ENCODE peak calls at places on chromosome X, in nine cellular contexts. One of them, this sample, is unnamed.

GRCh38 chrX:111877681-111878080 is 1.7 kb downstream of the TRPC5OS start:
- DNase-seq in fibroblast of lung: no peak
- DNase-seq in testis: no peak
- DNase-seq in AG04450: no peak
- DNase-seq in mammary epithelial cell: no peak
- DNase-seq in keratinocyte: no peak
- DNase-seq in tibial artery: no peak
- DNase-seq in heart right ventricle: no peak
- DNase-seq in left ventricle myocardium inferior: no peak
- DNase-seq in this sample: no peak

GRCh38 chrX:54043696-54044125 is 562 bp downstream of the PHF8 start:
- DNase-seq in fibroblast of lung: no peak
- DNase-seq in testis: no peak
- DNase-seq in AG04450: no peak
- DNase-seq in mammary epithelial cell: peak
- DNase-seq in keratinocyte: no peak
- DNase-seq in tibial artery: no peak
- DNase-seq in heart right ventricle: no peak
- DNase-seq in left ventricle myocardium inferior: peak
- DNase-seq in this sample: peak

GRCh38 chrX:74232859-74233258 is 71.1 kb upstream of the ZCCHC13 start:
- DNase-seq in fibroblast of lung: peak
- DNase-seq in testis: no peak
- DNase-seq in AG04450: no peak
- DNase-seq in mammary epithelial cell: peak
- DNase-seq in keratinocyte: no peak
- DNase-seq in tibial artery: no peak
- DNase-seq in heart right ventricle: no peak
- DNase-seq in left ventricle myocardium inferior: no peak
- DNase-seq in this sample: no peak

GRCh38 chrX:154409222-154409871 is at the start of gene DNASE1L1:
- DNase-seq in fibroblast of lung: peak
- DNase-seq in testis: peak
- DNase-seq in AG04450: peak
- DNase-seq in mammary epithelial cell: peak
- DNase-seq in keratinocyte: no peak
- DNase-seq in tibial artery: peak
- DNase-seq in heart right ventricle: peak
- DNase-seq in left ventricle myocardium inferior: peak
- DNase-seq in this sample: peak

GRCh38 chrX:20173305-20173704 is 31.7 kb upstream of the EIF1AX start:
- DNase-seq in fibroblast of lung: no peak
- DNase-seq in testis: no peak
- DNase-seq in AG04450: no peak
- DNase-seq in mammary epithelial cell: no peak
- DNase-seq in keratinocyte: no peak
- DNase-seq in tibial artery: no peak
- DNase-seq in heart right ventricle: no peak
- DNase-seq in left ventricle myocardium inferior: no peak
- DNase-seq in this sample: no peak

GRCh38 chrX:107677909-107678308 is 49.6 kb downstream of the PRPS1 start:
- DNase-seq in fibroblast of lung: no peak
- DNase-seq in testis: no peak
- DNase-seq in AG04450: no peak
- DNase-seq in mammary epithelial cell: no peak
- DNase-seq in keratinocyte: no peak
- DNase-seq in tibial artery: peak
- DNase-seq in heart right ventricle: no peak
- DNase-seq in left ventricle myocardium inferior: peak
- DNase-seq in this sample: no peak

GRCh38 chrX:130109429-130110378 is 593 bp downstream of the ELF4 start:
- DNase-seq in fibroblast of lung: peak
- DNase-seq in testis: no peak
- DNase-seq in AG04450: no peak
- DNase-seq in mammary epithelial cell: no peak
- DNase-seq in keratinocyte: no peak
- DNase-seq in tibial artery: peak
- DNase-seq in heart right ventricle: no peak
- DNase-seq in left ventricle myocardium inferior: no peak
- DNase-seq in this sample: peak

GRCh38 chrX:84320023-84320422 is 132.0 kb upstream of the RPS6KA6 start:
- DNase-seq in fibroblast of lung: no peak
- DNase-seq in testis: no peak
- DNase-seq in AG04450: no peak
- DNase-seq in mammary epithelial cell: no peak
- DNase-seq in keratinocyte: no peak
- DNase-seq in tibial artery: no peak
- DNase-seq in heart right ventricle: no peak
- DNase-seq in left ventricle myocardium inferior: no peak
- DNase-seq in this sample: no peak

DNA sequence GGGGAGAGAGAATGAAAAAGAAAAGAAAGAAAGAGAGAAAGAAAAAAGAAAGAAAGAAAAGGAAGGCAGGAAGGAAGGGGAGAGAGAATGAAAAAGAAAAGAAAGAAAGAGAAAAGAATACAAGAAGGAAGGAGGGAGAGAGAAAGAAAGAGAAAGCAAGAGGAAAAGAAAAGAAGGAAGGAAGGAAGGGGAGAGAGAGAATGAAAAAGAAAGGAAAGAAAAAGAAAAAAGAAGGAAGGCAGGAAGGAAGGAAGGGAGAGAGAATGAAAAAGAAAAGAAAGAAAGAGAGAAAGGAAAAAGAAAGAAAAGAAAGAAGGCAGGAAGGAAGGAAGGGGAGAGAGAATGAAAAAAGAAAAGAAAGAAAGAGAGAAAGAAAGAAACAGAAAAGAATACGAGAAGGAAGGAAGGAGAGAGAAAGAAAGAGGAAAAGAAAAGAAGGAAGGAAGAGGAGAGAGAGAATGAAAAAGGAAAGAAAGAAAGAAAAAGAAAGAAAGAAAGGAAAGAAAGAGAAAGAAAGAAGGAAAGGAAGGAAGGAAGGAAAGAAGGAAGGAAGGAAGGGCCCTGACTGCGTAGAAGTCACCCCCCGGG is 15.1 kb upstream of the P2RY8 start:
- DNase-seq in fibroblast of lung: no peak
- DNase-seq in testis: no peak
- DNase-seq in AG04450: no peak
- DNase-seq in mammary epithelial cell: no peak
- DNase-seq in keratinocyte: no peak
- DNase-seq in tibial artery: no peak
- DNase-seq in heart right ventricle: no peak
- DNase-seq in left ventricle myocardium inferior: no peak
- DNase-seq in this sample: no peak
- TF ChIP-seq CTCF in fibroblast of lung: no peak
- TF ChIP-seq CTCF in testis: no peak
- TF ChIP-seq CTCF in AG04450: no peak
- TF ChIP-seq CTCF in mammary epithelial cell: no peak
- TF ChIP-seq CTCF in keratinocyte: no peak
- TF ChIP-seq CTCF in tibial artery: no peak
- TF ChIP-seq CTCF in heart right ventricle: no peak
- TF ChIP-seq CTCF in left ventricle myocardium inferior: no peak
- TF ChIP-seq CTCF in this sample: no peak

DNA sequence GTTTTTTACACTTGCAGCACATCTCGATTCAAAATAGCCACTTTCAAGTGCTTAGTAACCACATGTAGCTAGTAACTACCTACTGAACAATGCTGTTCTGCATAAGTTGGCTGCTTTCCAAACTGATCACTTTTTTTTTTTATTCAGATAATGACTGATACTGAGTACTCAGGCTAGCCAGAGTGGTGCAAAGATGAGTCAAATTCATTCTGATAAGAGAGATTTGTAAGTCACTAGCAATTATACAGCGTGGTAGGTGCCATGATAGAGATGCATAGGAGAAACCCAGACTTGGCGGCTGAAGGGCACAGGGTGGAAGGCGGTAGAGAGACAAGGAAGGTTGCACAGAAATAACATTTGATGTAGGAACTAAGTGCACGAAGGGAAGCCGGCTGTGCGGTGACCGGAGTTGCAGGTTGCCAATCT is 357 bp upstream of the IGBP1 start:
- DNase-seq in fibroblast of lung: no peak
- DNase-seq in testis: no peak
- DNase-seq in AG04450: no peak
- DNase-seq in mammary epithelial cell: peak
- DNase-seq in keratinocyte: no peak
- DNase-seq in tibial artery: no peak
- DNase-seq in heart right ventricle: no peak
- DNase-seq in left ventricle myocardium inferior: no peak
- DNase-seq in this sample: no peak
- H3K27ac ChIP-seq in fibroblast of lung: peak
- H3K27ac ChIP-seq in testis: no peak
- H3K27ac ChIP-seq in AG04450: peak
- H3K27ac ChIP-seq in mammary epithelial cell: peak
- H3K27ac ChIP-seq in keratinocyte: peak
- H3K27ac ChIP-seq in tibial artery: peak
- H3K27ac ChIP-seq in heart right ventricle: peak
- H3K27ac ChIP-seq in left ventricle myocardium inferior: peak
- H3K27ac ChIP-seq in this sample: no peak

GRCh38 chrX:10157545-10157944 is 770 bp downstream of the CLCN4 start:
- DNase-seq in fibroblast of lung: peak
- DNase-seq in testis: no peak
- DNase-seq in AG04450: no peak
- DNase-seq in mammary epithelial cell: no peak
- DNase-seq in keratinocyte: no peak
- DNase-seq in tibial artery: no peak
- DNase-seq in heart right ventricle: no peak
- DNase-seq in left ventricle myocardium inferior: no peak
- DNase-seq in this sample: no peak

GRCh38 chrX:10158279-10158939 is 1.6 kb downstream of the CLCN4 start:
- DNase-seq in fibroblast of lung: no peak
- DNase-seq in testis: peak
- DNase-seq in AG04450: no peak
- DNase-seq in mammary epithelial cell: no peak
- DNase-seq in keratinocyte: no peak
- DNase-seq in tibial artery: no peak
- DNase-seq in heart right ventricle: no peak
- DNase-seq in left ventricle myocardium inferior: peak
- DNase-seq in this sample: peak

GRCh38 chrX:10157032-10157341 is 212 bp downstream of the CLCN4 start:
- DNase-seq in fibroblast of lung: no peak
- DNase-seq in testis: no peak
- DNase-seq in AG04450: no peak
- DNase-seq in mammary epithelial cell: no peak
- DNase-seq in keratinocyte: no peak
- DNase-seq in tibial artery: no peak
- DNase-seq in heart right ventricle: no peak
- DNase-seq in left ventricle myocardium inferior: no peak
- DNase-seq in this sample: no peak

GRCh38 chrX:10155137-10155536 is 1.6 kb upstream of the CLCN4 start:
- DNase-seq in fibroblast of lung: no peak
- DNase-seq in testis: no peak
- DNase-seq in AG04450: no peak
- DNase-seq in mammary epithelial cell: no peak
- DNase-seq in keratinocyte: no peak
- DNase-seq in tibial artery: no peak
- DNase-seq in heart right ventricle: no peak
- DNase-seq in left ventricle myocardium inferior: no peak
- DNase-seq in this sample: no peak

DNA sequence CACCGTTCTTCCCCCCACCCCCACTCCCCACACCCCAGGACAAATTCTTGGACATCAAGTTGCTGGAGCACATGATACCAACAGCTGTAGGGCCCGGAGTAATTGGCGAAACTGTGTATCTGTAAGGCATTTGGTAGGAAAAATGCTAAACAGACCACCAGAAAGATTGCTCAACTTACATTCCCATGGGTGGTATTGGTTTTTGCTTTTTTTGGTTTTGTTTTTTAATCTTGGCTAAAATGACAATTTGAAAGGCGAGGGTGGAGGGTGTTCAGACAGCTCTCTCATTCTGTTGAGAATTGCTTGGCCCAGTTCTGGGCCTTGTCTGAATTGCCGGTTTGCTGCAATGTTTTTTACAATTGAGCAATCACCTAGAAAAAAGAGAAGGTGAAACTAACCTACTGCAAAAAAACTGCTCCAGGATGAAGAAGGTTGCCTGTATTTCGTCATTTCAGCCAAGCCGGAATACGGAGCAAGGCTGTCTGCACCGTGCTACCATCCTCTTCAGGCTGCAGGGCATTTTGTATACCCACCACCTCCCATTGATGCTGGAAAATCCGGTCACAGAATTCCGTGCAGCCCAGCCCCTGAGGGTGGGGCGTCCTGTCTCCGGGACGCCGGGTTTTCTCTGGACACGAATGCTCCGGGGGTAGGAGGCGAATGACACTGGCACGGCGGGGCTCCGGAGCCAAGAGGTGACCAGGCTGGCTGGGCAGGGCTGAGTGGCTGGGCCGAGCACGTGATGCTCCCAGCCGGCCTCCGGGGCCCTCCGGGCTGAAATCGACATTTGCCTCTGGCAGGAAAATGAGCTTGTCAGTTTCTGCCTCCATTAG is at the start of gene CLCN4:
- DNase-seq in fibroblast of lung: peak
- DNase-seq in testis: peak
- DNase-seq in AG04450: no peak
- DNase-seq in mammary epithelial cell: no peak
- DNase-seq in keratinocyte: no peak
- DNase-seq in tibial artery: peak
- DNase-seq in heart right ventricle: peak
- DNase-seq in left ventricle myocardium inferior: peak
- DNase-seq in this sample: peak
- H3K4me3 ChIP-seq in fibroblast of lung: peak
- H3K4me3 ChIP-seq in testis: peak
- H3K4me3 ChIP-seq in AG04450: peak
- H3K4me3 ChIP-seq in mammary epithelial cell: peak
- H3K4me3 ChIP-seq in keratinocyte: peak
- H3K4me3 ChIP-seq in tibial artery: peak
- H3K4me3 ChIP-seq in heart right ventricle: peak
- H3K4me3 ChIP-seq in left ventricle myocardium inferior: peak
- H3K4me3 ChIP-seq in this sample: peak

GRCh38 chrX:68498508-68499379 is at the start of gene YIPF6:
- DNase-seq in fibroblast of lung: peak
- DNase-seq in testis: peak
- DNase-seq in AG04450: no peak
- DNase-seq in mammary epithelial cell: peak
- DNase-seq in keratinocyte: no peak
- DNase-seq in tibial artery: peak
- DNase-seq in heart right ventricle: peak
- DNase-seq in left ventricle myocardium inferior: peak
- DNase-seq in this sample: peak

GRCh38 chrX:68503830-68504229 is 5.0 kb downstream of the YIPF6 start:
- DNase-seq in fibroblast of lung: no peak
- DNase-seq in testis: no peak
- DNase-seq in AG04450: no peak
- DNase-seq in mammary epithelial cell: peak
- DNase-seq in keratinocyte: no peak
- DNase-seq in tibial artery: no peak
- DNase-seq in heart right ventricle: no peak
- DNase-seq in left ventricle myocardium inferior: no peak
- DNase-seq in this sample: no peak

GRCh38 chrX:68492583-68492982 is 6.3 kb upstream of the YIPF6 start:
- DNase-seq in fibroblast of lung: no peak
- DNase-seq in testis: no peak
- DNase-seq in AG04450: no peak
- DNase-seq in mammary epithelial cell: no peak
- DNase-seq in keratinocyte: no peak
- DNase-seq in tibial artery: no peak
- DNase-seq in heart right ventricle: no peak
- DNase-seq in left ventricle myocardium inferior: no peak
- DNase-seq in this sample: no peak

GRCh38 chrX:68500105-68500504 is 1.3 kb downstream of the YIPF6 start:
- DNase-seq in fibroblast of lung: no peak
- DNase-seq in testis: no peak
- DNase-seq in AG04450: no peak
- DNase-seq in mammary epithelial cell: no peak
- DNase-seq in keratinocyte: no peak
- DNase-seq in tibial artery: no peak
- DNase-seq in heart right ventricle: no peak
- DNase-seq in left ventricle myocardium inferior: no peak
- DNase-seq in this sample: no peak

GRCh38 chrX:68498044-68498507 is 775 bp upstream of the YIPF6 start:
- DNase-seq in fibroblast of lung: no peak
- DNase-seq in testis: no peak
- DNase-seq in AG04450: no peak
- DNase-seq in mammary epithelial cell: no peak
- DNase-seq in keratinocyte: no peak
- DNase-seq in tibial artery: no peak
- DNase-seq in heart right ventricle: no peak
- DNase-seq in left ventricle myocardium inferior: no peak
- DNase-seq in this sample: no peak
- TF ChIP-seq CTCF in fibroblast of lung: no peak
- TF ChIP-seq CTCF in testis: no peak
- TF ChIP-seq CTCF in AG04450: peak
- TF ChIP-seq CTCF in mammary epithelial cell: no peak
- TF ChIP-seq CTCF in keratinocyte: no peak
- TF ChIP-seq CTCF in tibial artery: no peak
- TF ChIP-seq CTCF in heart right ventricle: no peak
- TF ChIP-seq CTCF in left ventricle myocardium inferior: no peak
- TF ChIP-seq CTCF in this sample: no peak

This sample was measured in thyroid gland.